ENCODE peak calls at places on chromosome 19, in six cellular contexts. One of them, this sample, is unnamed.

GRCh38 chr19:50723069-50723468 is at the start of gene CLEC11A:
- DNase-seq in NCI-H774: no peak
- DNase-seq in naive B cell: no peak
- DNase-seq in dorsolateral prefrontal cortex: no peak
- DNase-seq in T-helper 17 cell: no peak
- DNase-seq in tibial artery: peak
- DNase-seq in this sample: no peak

GRCh38 chr19:2270157-2270571 is 11.8 kb downstream of the PEAK3 start:
- DNase-seq in dorsolateral prefrontal cortex: no peak
- DNase-seq in NCI-H774: no peak
- DNase-seq in naive B cell: no peak
- DNase-seq in T-helper 17 cell: no peak
- DNase-seq in tibial artery: peak
- DNase-seq in this sample: peak

GRCh38 chr19:35977446-35978222 is 17.4 kb upstream of the SDHAF1 start:
- DNase-seq in T-helper 17 cell: no peak
- DNase-seq in NCI-H774: no peak
- DNase-seq in tibial artery: no peak
- DNase-seq in dorsolateral prefrontal cortex: no peak
- DNase-seq in naive B cell: no peak
- DNase-seq in this sample: no peak

GRCh38 chr19:41407271-41407670 is 9.7 kb downstream of the BCKDHA start:
- DNase-seq in tibial artery: peak
- DNase-seq in naive B cell: no peak
- DNase-seq in T-helper 17 cell: no peak
- DNase-seq in NCI-H774: no peak
- DNase-seq in dorsolateral prefrontal cortex: no peak
- DNase-seq in this sample: no peak

GRCh38 chr19:47618771-47619170 is 9.8 kb downstream of the BICRA start:
- DNase-seq in naive B cell: no peak
- DNase-seq in T-helper 17 cell: no peak
- DNase-seq in NCI-H774: no peak
- DNase-seq in dorsolateral prefrontal cortex: no peak
- DNase-seq in tibial artery: no peak
- DNase-seq in this sample: no peak

GRCh38 chr19:7898967-7899366 is 4.7 kb upstream of the MAP2K7 start:
- DNase-seq in naive B cell: no peak
- DNase-seq in T-helper 17 cell: no peak
- DNase-seq in tibial artery: no peak
- DNase-seq in NCI-H774: no peak
- DNase-seq in dorsolateral prefrontal cortex: no peak
- DNase-seq in this sample: no peak

GRCh38 chr19:46766569-46767317 is 20.5 kb upstream of the STRN4 start:
- DNase-seq in T-helper 17 cell: peak
- DNase-seq in naive B cell: peak
- DNase-seq in NCI-H774: peak
- DNase-seq in tibial artery: peak
- DNase-seq in dorsolateral prefrontal cortex: no peak
- DNase-seq in this sample: peak

GRCh38 chr19:623974-624373 is 9.4 kb downstream of the POLRMT start:
- DNase-seq in T-helper 17 cell: no peak
- DNase-seq in naive B cell: no peak
- DNase-seq in dorsolateral prefrontal cortex: no peak
- DNase-seq in tibial artery: no peak
- DNase-seq in NCI-H774: no peak
- DNase-seq in this sample: no peak

GRCh38 chr19:6730153-6730804 is 7.1 kb downstream of the GPR108 start:
- DNase-seq in dorsolateral prefrontal cortex: no peak
- DNase-seq in NCI-H774: no peak
- DNase-seq in T-helper 17 cell: no peak
- DNase-seq in naive B cell: no peak
- DNase-seq in tibial artery: no peak
- DNase-seq in this sample: no peak

GRCh38 chr19:6738726-6739389 is 622 bp upstream of the TRIP10 start:
- DNase-seq in naive B cell: no peak
- DNase-seq in T-helper 17 cell: no peak
- DNase-seq in NCI-H774: peak
- DNase-seq in dorsolateral prefrontal cortex: no peak
- DNase-seq in tibial artery: peak
- DNase-seq in this sample: no peak

GRCh38 chr19:13986348-13986904 is 19.7 kb downstream of the RFX1 start:
- DNase-seq in naive B cell: peak
- DNase-seq in tibial artery: peak
- DNase-seq in T-helper 17 cell: peak
- DNase-seq in dorsolateral prefrontal cortex: peak
- DNase-seq in NCI-H774: no peak
- DNase-seq in this sample: peak

GRCh38 chr19:56118666-56119584 is 2.2 kb downstream of the ZNF787 start:
- DNase-seq in naive B cell: no peak
- DNase-seq in T-helper 17 cell: no peak
- DNase-seq in dorsolateral prefrontal cortex: no peak
- DNase-seq in tibial artery: no peak
- DNase-seq in NCI-H774: no peak
- DNase-seq in this sample: no peak

GRCh38 chr19:49056101-49056901 is 1.2 kb downstream of the CGB7 start:
- DNase-seq in tibial artery: peak
- DNase-seq in naive B cell: peak
- DNase-seq in NCI-H774: peak
- DNase-seq in dorsolateral prefrontal cortex: no peak
- DNase-seq in T-helper 17 cell: peak
- DNase-seq in this sample: peak

GRCh38 chr19:56765107-56765506 is 75.4 kb downstream of the PEG3 start:
- DNase-seq in T-helper 17 cell: no peak
- DNase-seq in dorsolateral prefrontal cortex: peak
- DNase-seq in tibial artery: no peak
- DNase-seq in NCI-H774: no peak
- DNase-seq in naive B cell: peak
- DNase-seq in this sample: no peak

GRCh38 chr19:48907671-48908070 is 7.6 kb downstream of the NUCB1 start:
- DNase-seq in dorsolateral prefrontal cortex: no peak
- DNase-seq in NCI-H774: no peak
- DNase-seq in naive B cell: no peak
- DNase-seq in tibial artery: no peak
- DNase-seq in T-helper 17 cell: no peak
- DNase-seq in this sample: no peak

GRCh38 chr19:1070931-1071791 is 4.2 kb downstream of the ARHGAP45 start:
- DNase-seq in naive B cell: no peak
- DNase-seq in T-helper 17 cell: no peak
- DNase-seq in dorsolateral prefrontal cortex: no peak
- DNase-seq in tibial artery: no peak
- DNase-seq in NCI-H774: no peak
- DNase-seq in this sample: no peak

GRCh38 chr19:14758816-14759215 is 19.5 kb downstream of the ADGRE2 start:
- DNase-seq in dorsolateral prefrontal cortex: no peak
- DNase-seq in tibial artery: no peak
- DNase-seq in naive B cell: no peak
- DNase-seq in T-helper 17 cell: no peak
- DNase-seq in NCI-H774: peak
- DNase-seq in this sample: no peak

GRCh38 chr19:7570761-7571160 is 24.9 kb upstream of the CAMSAP3 start:
- DNase-seq in NCI-H774: no peak
- DNase-seq in tibial artery: no peak
- DNase-seq in naive B cell: no peak
- DNase-seq in T-helper 17 cell: no peak
- DNase-seq in dorsolateral prefrontal cortex: no peak
- DNase-seq in this sample: no peak

GRCh38 chr19:17079710-17080440 is 4.3 kb downstream of the MYO9B start:
- DNase-seq in tibial artery: peak
- DNase-seq in NCI-H774: no peak
- DNase-seq in T-helper 17 cell: peak
- DNase-seq in dorsolateral prefrontal cortex: peak
- DNase-seq in naive B cell: no peak
- DNase-seq in this sample: peak

GRCh38 chr19:13850910-13851753 is 25.8 kb upstream of the NANOS3 start:
- DNase-seq in tibial artery: peak
- DNase-seq in NCI-H774: peak
- DNase-seq in dorsolateral prefrontal cortex: no peak
- DNase-seq in T-helper 17 cell: peak
- DNase-seq in naive B cell: no peak
- DNase-seq in this sample: no peak

GRCh38 chr19:3097442-3097871 is 3.3 kb downstream of the GNA11 start:
- DNase-seq in tibial artery: no peak
- DNase-seq in naive B cell: no peak
- DNase-seq in T-helper 17 cell: no peak
- DNase-seq in dorsolateral prefrontal cortex: no peak
- DNase-seq in NCI-H774: no peak
- DNase-seq in this sample: no peak

GRCh38 chr19:33524024-33524664 is 2.6 kb upstream of the PEPD start:
- DNase-seq in tibial artery: no peak
- DNase-seq in NCI-H774: no peak
- DNase-seq in dorsolateral prefrontal cortex: no peak
- DNase-seq in naive B cell: no peak
- DNase-seq in T-helper 17 cell: no peak
- DNase-seq in this sample: no peak

GRCh38 chr19:19460761-19461265 is 54.5 kb downstream of the TSSK6 start:
- DNase-seq in NCI-H774: no peak
- DNase-seq in naive B cell: peak
- DNase-seq in T-helper 17 cell: peak
- DNase-seq in dorsolateral prefrontal cortex: no peak
- DNase-seq in tibial artery: peak
- DNase-seq in this sample: peak

GRCh38 chr19:2129022-2129421 is 22.3 kb downstream of the AP3D1 start:
- DNase-seq in dorsolateral prefrontal cortex: no peak
- DNase-seq in T-helper 17 cell: no peak
- DNase-seq in NCI-H774: no peak
- DNase-seq in tibial artery: no peak
- DNase-seq in naive B cell: no peak
- DNase-seq in this sample: no peak